ENCODE peak calls at places on chromosomes 5 and 9, in six cellular contexts. O is OCI-LY7; Q is DMS153; V is T follicular helper cell; A is activated naive CD4-positive, alpha-beta T cell treated with anti-CD3 and anti-CD28 coated beads for 36 hours; M is LoVo. E is an unnamed sample.

GRCh38 chr9:110521211-110521610 is 58.3 kb downstream of the SVEP1 start:
- DNase-seq in Q (no peak), O (no peak), M (no peak), A (no peak), V (no peak), E (no peak)

GRCh38 chr5:150781706-150782614 is 3.4 kb downstream of the SMIM3 start:
- DNase-seq in V (no peak), A (no peak), Q (no peak), O (no peak), M (no peak), E (no peak)

GRCh38 chr9:35446012-35446411 is 43.9 kb upstream of the RUSC2 start:
- DNase-seq in M (no peak), V (no peak), O (no peak), Q (no peak), A (no peak), E (no peak)

GRCh38 chr9:110049699-110050450 is 158.1 kb downstream of the C9orf152 start:
- DNase-seq in O (peak; percentile 54), M (peak; percentile 15), Q (no peak), V (no peak), A (peak; percentile 55), E (no peak)

GRCh38 chr5:78509145-78509865 is 139.3 kb downstream of the LHFPL2 start:
- DNase-seq in O (no peak), V (no peak), M (no peak), Q (no peak), A (no peak), E (peak; percentile 12)

GRCh38 chr9:116959775-116960174 is 272.7 kb downstream of the TRIM32 start:
- DNase-seq in O (no peak), M (no peak), A (no peak), Q (no peak), V (no peak), E (no peak)

GRCh38 chr5:139660916-139661814 is 13.0 kb downstream of the CXXC5 start:
- DNase-seq in V (no peak), A (no peak), Q (no peak), M (no peak), O (no peak), E (no peak)

GRCh38 chr9:89522261-89522978 is 24.5 kb upstream of the SEMA4D start:
- DNase-seq in A (peak; percentile 89), V (peak; percentile 71), Q (no peak), M (no peak), O (peak; percentile 94), E (peak; percentile 64)

GRCh38 chr5:159310492-159310891 is 19.8 kb downstream of the IL12B start:
- DNase-seq in A (peak; percentile 59), Q (no peak), M (no peak), V (peak; percentile 1), O (no peak), E (peak; percentile 26)

GRCh38 chr5:179907570-179908324 is at the start of gene TBC1D9B:
- DNase-seq in A (peak; percentile 62), Q (no peak), O (peak; percentile 85), M (peak; percentile 86), V (peak; percentile 61), E (peak; percentile 76)

GRCh38 chr5:158522001-158522400 is 577.7 kb downstream of the EBF1 start:
- DNase-seq in A (no peak), V (no peak), O (no peak), Q (no peak), M (no peak), E (no peak)

GRCh38 chr5:178376906-178377582 is 144.4 kb upstream of the PHYKPL start:
- DNase-seq in Q (no peak), A (no peak), O (no peak), M (no peak), V (no peak), E (no peak)

GRCh38 chr5:178419651-178420050 is 170.5 kb downstream of the COL23A1 start:
- DNase-seq in A (no peak), Q (no peak), M (no peak), V (no peak), O (no peak), E (no peak)

GRCh38 chr5:56405536-56405935 is 172.4 kb upstream of the ANKRD55 start:
- DNase-seq in A (no peak), O (no peak), Q (no peak), V (no peak), M (no peak), E (no peak)

GRCh38 chr5:41796061-41796460 is 74.2 kb downstream of the OXCT1 start:
- DNase-seq in A (no peak), O (no peak), V (no peak), Q (peak; percentile 8), M (no peak), E (no peak)

GRCh38 chr5:4640793-4641192 is 499.3 kb upstream of the ADAMTS16 start:
- DNase-seq in V (no peak), Q (peak; percentile 58), A (no peak), M (no peak), O (no peak), E (no peak)

GRCh38 chr5:164191240-164191639 is 685.8 kb downstream of the MAT2B start:
- DNase-seq in O (no peak), V (no peak), A (no peak), M (peak; percentile 56), Q (no peak), E (no peak)

GRCh38 chr5:177540438-177540837 is 13.9 kb downstream of the FAM193B start:
- DNase-seq in M (no peak), O (no peak), Q (no peak), V (no peak), A (no peak), E (no peak)

GRCh38 chr5:171893290-171893890 is 107.8 kb downstream of the SMIM23 start:
- DNase-seq in Q (no peak), A (no peak), M (no peak), V (no peak), O (no peak), E (no peak)

GRCh38 chr5:126855266-126855665 is 78.3 kb downstream of the LMNB1 start:
- DNase-seq in A (no peak), O (no peak), Q (no peak), M (no peak), V (no peak), E (no peak)

GRCh38 chr5:82331557-82331956 is 53.4 kb upstream of the RPS23 start:
- DNase-seq in Q (no peak), O (no peak), M (no peak), A (no peak), V (no peak), E (no peak)

GRCh38 chr5:65928341-65928752 is 2.0 kb downstream of the ERBIN start:
- DNase-seq in Q (no peak), M (no peak), V (no peak), O (no peak), A (no peak), E (no peak)

GRCh38 chr9:115275753-115276152 is 157.8 kb upstream of the TNC start:
- DNase-seq in O (no peak), Q (no peak), V (no peak), A (no peak), M (peak; percentile 18), E (no peak)

GRCh38 chr5:119743927-119744326 is 114.6 kb downstream of the FAM170A start:
- DNase-seq in Q (no peak), V (no peak), O (peak; percentile 50), A (peak; percentile 22), M (peak; percentile 46), E (peak; percentile 9)

GRCh38 chr9:97640290-97640689 is 6.7 kb downstream of the NCBP1 start:
- DNase-seq in A (no peak), O (no peak), M (no peak), V (no peak), Q (peak; percentile 8), E (no peak)

GRCh38 chr5:135379052-135379654 is 19.9 kb downstream of the MACROH2A1 start:
- DNase-seq in V (no peak), Q (no peak), O (no peak), M (no peak), A (no peak), E (no peak)

GRCh38 chr5:91499943-91500531 is 116.9 kb upstream of the ARRDC3 start:
- DNase-seq in A (no peak), Q (no peak), O (peak; percentile 47), M (peak; percentile 62), V (no peak), E (no peak)

GRCh38 chr5:123036391-123037103 is at the start of gene PPIC:
- DNase-seq in M (peak; percentile 87), O (no peak), A (peak; percentile 24), Q (no peak), V (no peak), E (peak; percentile 32)

GRCh38 chr5:112616812-112617547 is 120.7 kb upstream of the APC start:
- DNase-seq in O (no peak), V (no peak), Q (no peak), A (no peak), M (no peak), E (no peak)